ENCODE peak calls at places on chromosome 11, in eight cellular contexts. R, V, N, Q, I, M, G and P are unnamed samples.

GRCh38 chr11:119680899-119681370 is 48.1 kb downstream of the NECTIN1 start:
- DNase-seq in Q (no peak), V (no peak), G (no peak), R (no peak), N (peak), I (no peak), M (no peak), P (no peak)

GRCh38 chr11:97570636-97571035 is 1180.8 kb downstream of the JRKL start:
- DNase-seq in N (no peak), Q (no peak), G (no peak), I (no peak), R (no peak), V (no peak), M (no peak), P (no peak)

GRCh38 chr11:64334764-64335741 is 5.0 kb upstream of the CCDC88B start:
- DNase-seq in Q (no peak), R (no peak), M (peak), G (peak), N (peak), V (peak), I (peak), P (peak)

GRCh38 chr11:9170450-9170849 is 79.1 kb upstream of the SCUBE2 start:
- DNase-seq in M (no peak), V (peak), N (peak), G (peak), R (no peak), I (no peak), Q (no peak), P (no peak)

GRCh38 chr11:19508166-19508565 is 204.5 kb upstream of the NAV2 start:
- DNase-seq in Q (no peak), N (no peak), R (no peak), V (no peak), M (no peak), G (no peak), I (no peak), P (no peak)

GRCh38 chr11:64206457-64207246 is at the start of gene FERMT3:
- DNase-seq in N (no peak), V (no peak), G (no peak), R (no peak), M (peak), Q (no peak), I (peak), P (no peak)

GRCh38 chr11:64340671-64341335 is 799 bp downstream of the CCDC88B start:
- DNase-seq in V (no peak), G (no peak), R (peak), N (no peak), I (peak), Q (peak), M (peak), P (no peak)

GRCh38 chr11:46254135-46254491 is 23.3 kb upstream of the CREB3L1 start:
- DNase-seq in V (no peak), N (no peak), R (no peak), I (no peak), G (no peak), M (no peak), Q (no peak), P (no peak)

GRCh38 chr11:126544311-126545056 is 189.0 kb downstream of the ST3GAL4 start:
- DNase-seq in N (peak), M (no peak), I (no peak), V (peak), R (no peak), Q (no peak), G (peak), P (no peak)

GRCh38 chr11:13679768-13680167 is 11.3 kb downstream of the FAR1 start:
- DNase-seq in M (no peak), N (no peak), Q (no peak), I (no peak), V (no peak), R (no peak), G (no peak), P (no peak)

GRCh38 chr11:125287467-125288232 is 123.1 kb downstream of the PKNOX2 start:
- DNase-seq in M (no peak), Q (no peak), G (no peak), V (no peak), I (no peak), N (peak), R (no peak), P (no peak)

GRCh38 chr11:73114835-73115220 is 27.3 kb downstream of the FCHSD2 start:
- DNase-seq in G (no peak), R (no peak), M (no peak), V (no peak), N (no peak), Q (no peak), I (no peak), P (no peak)

GRCh38 chr11:70131606-70132190 is 53.6 kb downstream of the ANO1 start:
- DNase-seq in G (no peak), Q (peak), M (no peak), R (no peak), N (no peak), I (no peak), V (no peak), P (no peak)

GRCh38 chr11:135015966-135016365 is 603.9 kb upstream of the B3GAT1 start:
- DNase-seq in G (no peak), I (no peak), N (no peak), R (no peak), V (no peak), Q (no peak), M (no peak), P (no peak)

GRCh38 chr11:21888814-21889213 is 304.1 kb upstream of the ANO5 start:
- DNase-seq in N (no peak), Q (no peak), R (no peak), G (no peak), M (no peak), I (no peak), V (no peak), P (no peak)

GRCh38 chr11:73194593-73194992 is 23.5 kb upstream of the P2RY2 start:
- DNase-seq in M (no peak), Q (no peak), V (no peak), I (no peak), R (no peak), N (no peak), G (no peak), P (no peak)

GRCh38 chr11:4103269-4103668 is 8.7 kb downstream of the RRM1 start:
- DNase-seq in M (no peak), V (no peak), R (no peak), I (no peak), N (peak), Q (no peak), G (no peak), P (no peak)

GRCh38 chr11:57647960-57648776 is 1.5 kb downstream of the YPEL4 start:
- DNase-seq in V (no peak), M (no peak), Q (no peak), I (no peak), G (no peak), N (no peak), R (no peak), P (no peak)

GRCh38 chr11:129595043-129595962 is 219.7 kb downstream of the BARX2 start:
- DNase-seq in R (no peak), Q (no peak), G (no peak), I (no peak), N (no peak), M (no peak), V (no peak), P (no peak)

GRCh38 chr11:79461144-79461543 is 20.3 kb upstream of the TENM4 start:
- DNase-seq in R (no peak), G (no peak), I (peak), V (no peak), M (no peak), Q (no peak), N (peak), P (no peak)

GRCh38 chr11:16839821-16840220 is 101.4 kb downstream of the C11orf58 start:
- DNase-seq in V (no peak), Q (no peak), N (peak), M (no peak), R (no peak), G (no peak), I (no peak), P (no peak)

GRCh38 chr11:11847082-11847481 is 5.3 kb downstream of the USP47 start:
- DNase-seq in N (no peak), M (no peak), V (no peak), R (no peak), Q (no peak), G (no peak), I (no peak), P (no peak)

GRCh38 chr11:113395782-113396336 is 8.3 kb downstream of the ANKK1 start:
- DNase-seq in V (no peak), I (no peak), Q (no peak), G (no peak), M (no peak), R (no peak), N (no peak), P (no peak)

GRCh38 chr11:133988686-133989410 is 32.1 kb upstream of the IGSF9B start:
- DNase-seq in V (no peak), G (no peak), R (no peak), I (no peak), M (no peak), N (no peak), Q (peak), P (no peak)

GRCh38 chr11:87284306-87284705 is 246.6 kb downstream of the TMEM135 start:
- DNase-seq in Q (no peak), V (no peak), I (no peak), G (no peak), R (no peak), M (no peak), N (no peak), P (no peak)

GRCh38 chr11:109696191-109696897 is 274.4 kb downstream of the C11orf87 start:
- DNase-seq in G (peak), V (no peak), Q (no peak), N (peak), M (no peak), I (no peak), R (no peak), P (no peak)

GRCh38 chr11:100576044-100577021 is 110.8 kb upstream of the ARHGAP42 start:
- DNase-seq in Q (no peak), G (peak), V (no peak), I (peak), N (peak), R (no peak), M (peak), P (no peak)

GRCh38 chr11:87866951-87867350 is 308.3 kb downstream of the RAB38 start:
- DNase-seq in M (no peak), Q (no peak), I (no peak), G (no peak), V (no peak), R (no peak), N (no peak), P (no peak)

GRCh38 chr11:34332524-34332923 is 25.3 kb downstream of the ABTB2 start:
- DNase-seq in N (no peak), G (no peak), R (no peak), I (no peak), M (no peak), V (no peak), Q (no peak), P (no peak)

GRCh38 chr11:64593156-64594105 is 2.4 kb downstream of the SLC22A12 start:
- DNase-seq in R (no peak), Q (no peak), G (no peak), V (no peak), M (no peak), I (no peak), N (no peak), P (no peak)

GRCh38 chr11:125005491-125005890 is 51.5 kb downstream of the CCDC15 start:
- DNase-seq in G (no peak), I (no peak), Q (no peak), V (no peak), R (no peak), M (no peak), N (no peak), P (no peak)

GRCh38 chr11:88414385-88414861 is 76.9 kb upstream of the CTSC start:
- DNase-seq in N (peak), R (no peak), V (no peak), M (no peak), I (no peak), Q (no peak), G (peak), P (no peak)

GRCh38 chr11:118715837-118716260 is 36.4 kb upstream of the TREH start:
- DNase-seq in I (no peak), G (no peak), V (no peak), M (no peak), Q (no peak), R (no peak), N (peak), P (no peak)

GRCh38 chr11:10770626-10771254 is 19.7 kb downstream of the CTR9 start:
- DNase-seq in M (no peak), I (peak), N (peak), Q (no peak), G (peak), R (no peak), V (no peak), P (no peak)
- TF ChIP-seq CTCF in M (peak), I (peak), N (peak), Q (peak), G (peak), R (peak), V (peak), P (peak)

DNA sequence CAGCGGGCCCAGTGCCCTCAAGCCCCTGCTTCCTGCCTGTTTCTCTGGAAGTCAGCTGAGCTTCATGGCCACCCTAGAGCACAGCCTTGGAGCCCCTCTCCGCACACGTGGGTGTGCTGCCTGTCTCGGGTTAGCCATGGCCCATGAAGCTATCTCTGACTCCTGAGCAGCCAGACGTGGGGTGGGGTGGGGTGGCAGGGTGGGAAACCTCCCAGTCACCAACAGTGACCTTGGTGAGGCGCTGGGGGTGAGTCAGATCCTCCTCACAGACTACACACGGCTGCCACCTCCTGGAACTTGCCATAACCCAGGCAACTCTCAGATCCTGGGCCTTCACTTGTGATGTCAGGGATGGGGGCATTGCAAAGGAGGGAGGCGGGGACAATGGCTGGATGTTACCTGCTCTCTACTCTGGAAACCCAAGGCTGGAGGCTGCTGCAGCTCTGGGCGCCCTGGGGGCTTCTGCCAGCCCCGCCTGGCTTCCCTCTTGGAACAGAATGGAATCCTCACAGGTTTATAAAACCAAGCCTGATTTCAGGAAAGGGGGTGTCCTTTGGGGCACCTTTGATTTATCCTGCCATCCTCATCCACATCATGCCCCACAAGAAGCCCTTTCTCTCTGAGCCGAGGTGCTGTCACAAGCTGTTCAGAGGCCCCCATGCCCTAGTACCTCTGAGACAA is 88.4 kb downstream of the SNX19 start:
- DNase-seq in Q (peak), R (no peak), G (peak), M (no peak), N (peak), I (peak), V (peak), P (no peak)
- TF ChIP-seq CTCF in Q (no peak), R (no peak), G (peak), M (peak), N (peak), I (peak), V (peak), P (peak)

GRCh38 chr11:111336582-111337256 is 38.4 kb downstream of the POU2AF3 start:
- DNase-seq in Q (no peak), G (no peak), R (no peak), V (no peak), I (no peak), N (peak), M (no peak), P (no peak)
- TF ChIP-seq CTCF in Q (no peak), G (no peak), R (no peak), V (no peak), I (no peak), N (no peak), M (no peak), P (no peak)

GRCh38 chr11:68950268-68950667 is 30.5 kb downstream of the MRGPRD start:
- DNase-seq in Q (peak), M (no peak), N (peak), G (no peak), I (peak), R (no peak), V (no peak), P (no peak)
- TF ChIP-seq CTCF in Q (no peak), M (peak), N (peak), G (peak), I (peak), R (no peak), V (peak), P (peak)